ENCODE peak calls at places on chromosomes 12 and 14, in nine cellular contexts. B, J, X, W, I, S, H, N and A are unnamed samples. For H3K4me1, the result is how much of the 10 kb centered on the place peaks cover.

GRCh38 chr12:117744418-117744817 is 224.4 kb downstream of the KSR2 start:
- DNase-seq in B (no peak), N (no peak), J (no peak), X (no peak), W (no peak), S (no peak), H (no peak), I (no peak), A (no peak)

GRCh38 chr12:31845613-31846321 is 113.4 kb upstream of the RESF1 start:
- DNase-seq in B (no peak), I (no peak), S (no peak), N (no peak), X (no peak), J (peak), W (no peak), H (peak), A (no peak)

GRCh38 chr12:69540606-69541386 is 44.5 kb upstream of the CCT2 start:
- DNase-seq in B (no peak), J (no peak), X (no peak), S (no peak), W (no peak), N (no peak), H (no peak), I (no peak), A (no peak)

GRCh38 chr12:75571204-75571603 is 59.8 kb upstream of the KRR1 start:
- DNase-seq in B (no peak), N (no peak), H (no peak), X (no peak), J (peak), S (no peak), I (peak), W (no peak), A (no peak)

GRCh38 chr12:26318661-26319068 is 123.3 kb downstream of the SSPN start:
- DNase-seq in H (peak), I (peak), J (peak), S (no peak), W (no peak), X (peak), N (peak), B (no peak), A (no peak)

GRCh38 chr12:93550748-93551611 is 21.5 kb upstream of the SOCS2 start:
- DNase-seq in W (no peak), H (no peak), J (no peak), S (no peak), N (no peak), X (no peak), B (no peak), I (no peak), A (no peak)

GRCh38 chr14:103607039-103607668 is 21.9 kb upstream of the KLC1 start:
- DNase-seq in J (no peak), N (peak), I (peak), W (peak), S (no peak), X (peak), H (peak), B (peak), A (peak)

GRCh38 chr14:21978184-21978998 is 304.8 kb upstream of the OR4E1 start:
- DNase-seq in S (peak), I (peak), N (peak), B (no peak), J (peak), W (peak), X (no peak), H (peak), A (no peak)

GRCh38 chr14:89417469-89418225 is 614 bp upstream of the FOXN3 start:
- DNase-seq in J (peak), H (peak), S (peak), B (peak), X (peak), W (peak), N (peak), I (peak), A (peak)

GRCh38 chr12:103547929-103548328 is 39.1 kb upstream of the STAB2 start:
- DNase-seq in H (no peak), B (no peak), N (no peak), W (no peak), X (no peak), I (no peak), S (no peak), J (no peak), A (no peak)

GRCh38 chr14:42174357-42174756 is 567.7 kb downstream of the LRFN5 start:
- DNase-seq in B (no peak), N (no peak), W (no peak), J (no peak), S (no peak), H (no peak), X (no peak), I (no peak), A (no peak)

GRCh38 chr14:102917469-102918211 is 4.8 kb upstream of the AMN start:
- DNase-seq in B (peak), J (peak), H (peak), S (peak), N (peak), I (peak), W (peak), X (no peak), A (peak)

GRCh38 chr12:22215467-22216253 is 118.8 kb downstream of the ST8SIA1 start:
- DNase-seq in J (no peak), N (no peak), W (no peak), S (no peak), X (no peak), I (no peak), H (no peak), B (no peak), A (no peak)

GRCh38 chr12:6536894-6537579 is 2.7 kb downstream of the GAPDH start:
- DNase-seq in N (no peak), X (no peak), B (no peak), I (no peak), J (peak), W (no peak), H (no peak), S (no peak), A (no peak)

GRCh38 chr12:6534158-6534913 is at the start of gene GAPDH:
- DNase-seq in J (peak), S (peak), X (peak), H (peak), B (peak), I (peak), N (peak), W (peak), A (peak)

GRCh38 chr12:6535960-6536847 is 1.9 kb downstream of the GAPDH start:
- DNase-seq in B (no peak), N (no peak), X (no peak), J (peak), S (no peak), W (no peak), H (no peak), I (no peak), A (no peak)

GRCh38 chr12:6534914-6535696 is 788 bp downstream of the GAPDH start:
- DNase-seq in J (peak), I (peak), N (peak), X (peak), W (peak), B (peak), S (peak), H (peak), A (peak)

DNA sequence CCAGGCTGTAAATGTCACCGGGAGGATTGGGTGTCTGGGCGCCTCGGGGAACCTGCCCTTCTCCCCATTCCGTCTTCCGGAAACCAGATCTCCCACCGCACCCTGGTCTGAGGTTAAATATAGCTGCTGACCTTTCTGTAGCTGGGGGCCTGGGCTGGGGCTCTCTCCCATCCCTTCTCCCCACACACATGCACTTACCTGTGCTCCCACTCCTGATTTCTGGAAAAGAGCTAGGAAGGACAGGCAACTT is 1.3 kb downstream of the GAPDH start:
- DNase-seq in I (no peak), J (no peak), B (no peak), X (no peak), S (no peak), N (no peak), H (no peak), W (no peak), A (no peak)
- H3K4me1 ChIP-seq in I (under half), J (under half), B (under half), X (under half), S (half or more), N (under half), H (under half), W (half or more), A (under half)

DNA sequence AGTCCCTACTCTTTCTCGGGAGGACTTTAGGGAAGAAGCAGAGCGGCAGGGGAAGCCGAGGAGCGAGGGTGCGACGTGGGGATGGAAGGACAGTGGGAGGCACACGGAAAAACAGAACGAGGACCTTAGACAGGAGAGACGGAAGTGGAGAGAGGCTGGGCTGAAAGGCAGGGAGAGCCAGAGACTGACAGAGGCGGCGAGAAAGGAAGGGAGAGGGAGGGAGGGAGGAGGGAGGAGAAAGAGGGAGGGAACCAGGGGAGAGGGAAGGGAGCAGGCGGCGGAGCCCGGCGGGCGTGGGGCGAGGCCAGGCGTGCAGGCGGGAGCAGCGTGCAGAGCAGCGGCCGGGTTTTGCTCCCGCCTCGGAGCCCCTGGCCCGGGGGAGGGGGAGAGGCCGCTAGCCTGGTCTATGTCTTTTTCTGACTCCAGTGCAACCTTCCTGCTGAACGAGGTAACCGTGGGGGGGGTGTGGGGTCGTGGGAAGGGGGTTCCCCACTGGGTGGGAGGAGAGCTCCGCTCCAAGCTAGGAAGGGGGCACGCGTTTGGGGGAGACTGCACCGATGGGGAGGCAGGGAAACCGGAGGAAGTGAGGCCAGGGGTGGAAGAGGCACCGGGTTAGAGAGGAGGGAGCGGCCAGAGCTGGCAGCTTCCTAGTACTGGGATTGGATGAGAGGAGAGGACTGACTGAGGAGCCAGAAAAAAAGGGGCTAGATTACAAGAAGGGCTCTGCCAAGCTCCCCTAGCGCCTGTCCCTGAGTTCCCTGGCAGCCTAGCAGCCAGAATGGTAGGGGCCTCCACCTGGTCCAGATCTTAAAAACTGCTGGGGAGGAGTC is 2.8 kb upstream of the CACNB3 start:
- DNase-seq in X (peak), J (peak), I (peak), W (peak), N (peak), H (peak), B (peak), S (peak), A (peak)
- TF ChIP-seq POLR2A in X (peak), J (no peak), I (peak), W (no peak), N (peak), H (no peak), B (peak), S (peak), A (peak)

DNA sequence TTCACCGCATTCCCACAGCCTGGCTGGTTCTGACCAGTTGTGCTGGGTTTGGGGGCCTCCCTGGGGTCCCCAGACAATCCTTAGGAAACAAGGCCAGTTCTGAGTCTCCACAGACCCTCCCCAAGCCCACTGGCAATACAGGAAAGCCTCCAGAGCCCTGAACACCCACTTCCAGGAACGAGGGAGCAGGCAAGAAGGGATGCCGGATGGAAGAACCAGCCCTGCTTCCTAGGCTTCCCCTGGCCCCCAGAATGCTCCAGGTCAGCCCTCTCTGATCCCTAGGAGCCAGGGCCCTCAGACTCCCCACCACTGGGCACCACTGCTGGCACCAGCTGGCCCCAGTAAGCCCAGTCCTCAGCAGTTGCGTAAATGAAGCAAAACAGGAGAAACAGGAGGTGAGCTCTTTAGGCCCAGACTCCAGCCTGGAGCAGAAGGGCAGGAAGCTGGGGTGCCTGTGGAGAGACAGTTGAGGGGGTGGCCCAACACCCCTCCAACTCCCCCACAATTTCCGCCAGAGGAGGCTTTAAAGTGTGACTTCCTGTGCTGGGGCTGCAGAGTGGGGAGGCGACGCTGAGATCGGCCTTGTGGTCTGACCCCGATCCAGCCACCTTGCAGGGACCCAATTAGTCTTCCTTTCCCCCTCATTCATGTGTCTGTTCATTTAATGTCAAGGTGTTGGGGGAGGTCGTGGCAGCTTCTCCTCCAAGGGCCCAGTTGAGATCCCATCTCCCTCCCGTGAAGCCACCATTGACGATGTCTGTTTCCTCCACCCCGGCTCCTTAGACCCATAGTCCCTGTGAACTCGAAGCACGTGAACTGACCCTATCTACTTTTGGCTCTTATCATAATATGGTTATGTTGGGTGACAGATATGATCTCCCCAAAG is 4.8 kb downstream of the TNFRSF1A start:
- DNase-seq in N (no peak), I (peak), B (peak), J (no peak), H (no peak), W (peak), X (no peak), S (no peak), A (no peak)
- H3K4me3 ChIP-seq in N (peak), I (peak), B (peak), J (peak), H (no peak), W (peak), X (peak), S (peak), A (peak)

DNA sequence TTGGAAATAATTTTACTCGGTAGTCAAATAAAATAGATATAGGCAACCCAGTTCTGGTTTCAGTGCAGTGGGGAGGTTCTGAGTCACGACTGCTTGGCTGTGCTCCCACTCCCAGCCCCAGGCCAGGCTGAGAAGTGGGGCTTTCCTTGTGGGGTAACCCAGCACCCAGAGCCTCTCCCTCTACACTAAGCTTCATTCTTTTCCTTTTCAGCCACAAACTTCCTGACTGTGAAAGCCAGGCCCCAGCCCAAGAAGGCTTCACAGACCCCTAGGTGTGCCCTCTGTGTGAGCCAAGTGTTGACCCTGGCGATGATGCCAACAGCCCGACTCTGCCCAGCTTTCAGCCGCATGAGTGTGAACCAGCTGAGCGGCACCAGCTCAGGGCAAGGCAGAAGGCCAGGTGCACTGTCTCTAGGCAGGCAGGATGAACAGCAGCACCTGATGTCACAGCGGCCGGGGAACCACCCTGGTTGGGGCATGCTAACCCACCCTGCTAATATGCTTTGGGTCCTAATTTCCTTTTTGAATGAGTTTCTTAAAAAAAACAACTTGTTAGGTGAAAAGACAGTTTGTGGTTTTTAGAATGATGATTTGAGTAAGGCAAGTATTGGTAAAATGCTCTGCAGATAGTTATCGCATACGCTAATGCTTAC is 42.2 kb upstream of the ATP23 start:
- DNase-seq in X (peak), I (peak), S (no peak), J (no peak), N (no peak), W (peak), H (no peak), B (no peak), A (peak)
- H3K4me1 ChIP-seq in X (under half), I (under half), S (under half), J (under half), N (under half), W (half or more), H (under half), B (under half), A (under half)

GRCh38 chr14:70809238-70810214 is at the start of gene MAP3K9:
- DNase-seq in B (peak), J (peak), H (peak), X (peak), N (no peak), I (peak), W (peak), S (peak), A (peak)
- TF ChIP-seq POLR2A in B (peak), J (peak), H (no peak), X (no peak), N (no peak), I (no peak), W (no peak), S (peak), A (peak)

GRCh38 chr12:131829795-131830334 is 1.7 kb downstream of the MMP17 start:
- DNase-seq in S (no peak), N (no peak), B (peak), I (no peak), H (no peak), W (no peak), J (no peak), X (no peak), A (no peak)

GRCh38 chr12:131831635-131832041 is 3.4 kb downstream of the MMP17 start:
- DNase-seq in S (no peak), N (no peak), I (no peak), W (no peak), J (no peak), H (no peak), B (no peak), X (no peak), A (no peak)

GRCh38 chr12:131830335-131831020 is 2.3 kb downstream of the MMP17 start:
- DNase-seq in I (peak), X (peak), B (peak), N (peak), H (peak), S (peak), W (peak), J (peak), A (peak)

GRCh38 chr12:131832393-131833231 is 4.4 kb downstream of the MMP17 start:
- DNase-seq in J (no peak), B (no peak), S (peak), H (peak), I (no peak), W (no peak), N (no peak), X (no peak), A (peak)

DNA sequence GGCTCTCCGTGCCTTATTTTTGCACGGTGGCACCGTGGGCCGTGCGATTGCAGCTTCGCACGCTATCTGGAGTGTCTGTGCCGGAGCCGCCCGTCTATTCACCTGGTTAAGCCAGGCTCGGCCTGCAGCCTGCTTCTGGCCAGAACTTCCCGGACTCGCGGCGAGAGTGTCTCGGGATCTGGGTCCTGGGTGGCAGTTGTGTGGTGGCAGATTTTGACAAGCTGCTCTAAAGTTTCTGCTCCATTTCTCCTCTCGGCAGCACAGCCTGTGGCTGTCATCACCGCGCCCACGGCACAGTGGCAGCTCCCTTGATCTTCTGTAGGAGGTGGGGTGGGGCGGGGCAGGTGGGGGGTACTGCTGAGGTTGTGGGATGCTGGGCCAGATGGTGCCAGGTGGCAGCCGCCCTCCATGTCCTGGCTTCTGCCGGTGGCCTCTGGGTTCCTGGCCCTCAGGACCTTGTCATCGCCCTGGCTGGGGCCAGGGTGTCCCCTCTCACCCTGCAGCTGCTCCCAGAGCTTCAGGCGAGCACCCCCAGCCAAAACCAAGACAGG is 2.9 kb downstream of the MMP17 start:
- DNase-seq in H (no peak), B (peak), J (no peak), S (no peak), I (no peak), X (no peak), W (no peak), N (no peak), A (no peak)
- H3K4me3 ChIP-seq in H (peak), B (peak), J (peak), S (peak), I (peak), X (peak), W (peak), N (peak), A (peak)

GRCh38 chr14:76933515-76933914 is 95.0 kb downstream of the IRF2BPL start:
- DNase-seq in I (no peak), N (no peak), H (no peak), J (no peak), X (no peak), B (no peak), W (no peak), S (no peak), A (no peak)
- H3K4me1 ChIP-seq in I (under half), N (under half), H (under half), J (under half), X (under half), B (under half), W (under half), S (under half), A (under half)

GRCh38 chr14:91315844-91316267 is 71.4 kb upstream of the GPR68 start:
- DNase-seq in H (no peak), W (peak), J (no peak), S (no peak), B (no peak), X (no peak), N (no peak), I (no peak), A (no peak)
- TF ChIP-seq POLR2A in H (no peak), W (no peak), J (no peak), S (no peak), B (no peak), X (no peak), N (no peak), I (no peak), A (no peak)